ENCODE peak calls at places on chromosomes 3 and 15, in four cellular contexts. L, B, N and W are unnamed samples.

GRCh38 chr3:112002458-112002971 is 3.8 kb downstream of the TAGLN3 start:
- DNase-seq in L (no peak), N (no peak), B (no peak), W (no peak)

GRCh38 chr3:11499144-11499543 is 144.6 kb downstream of the VGLL4 start:
- DNase-seq in L (no peak), N (peak), B (no peak), W (no peak)

GRCh38 chr3:128555098-128555825 is 62.3 kb upstream of the GATA2 start:
- DNase-seq in B (no peak), L (peak), N (no peak), W (no peak)

GRCh38 chr15:90419202-90419601 is 31.2 kb downstream of the IQGAP1 start:
- DNase-seq in B (no peak), L (no peak), N (no peak), W (no peak)

GRCh38 chr3:127676456-127676855 is 3.7 kb downstream of the ABTB1 start:
- DNase-seq in L (peak), B (peak), N (no peak), W (no peak)

GRCh38 chr3:188239035-188239434 is 85.1 kb downstream of the LPP start:
- DNase-seq in B (no peak), N (no peak), L (no peak), W (no peak)

GRCh38 chr15:85742186-85742751 is 52.5 kb downstream of the KLHL25 start:
- DNase-seq in N (peak), L (peak), B (no peak), W (no peak)

GRCh38 chr3:48405971-48406370 is 23.9 kb downstream of the PLXNB1 start:
- DNase-seq in L (no peak), N (no peak), B (no peak), W (no peak)

GRCh38 chr3:164537485-164537884 is 540.8 kb downstream of the SI start:
- DNase-seq in N (no peak), L (no peak), B (no peak), W (no peak)

GRCh38 chr3:160450846-160451245 is 1.3 kb upstream of the TRIM59 start:
- DNase-seq in B (no peak), L (no peak), N (peak), W (peak)

GRCh38 chr3:187967982-187968381 is 186.0 kb upstream of the LPP start:
- DNase-seq in N (peak), L (no peak), B (no peak), W (no peak)